ENCODE peak calls at places on chromosomes 3 and 15, in ten cellular contexts. V is D341Med; D is stimulated activated CD4-positive, alpha-beta T cell treated with anti-CD3 and anti-CD28 coated beads, Interleukin-12 subunit alpha, Interleukin-12 subunit beta, amount 100 ng/mL, for 48 hours; H is AG10803; Y is substantia nigra; E is fibroblast of lung; M is endothelial cell; L is activated CD4-positive, alpha-beta T cell treated with anti-CD3 and anti-CD28 coated beads, Interleukin-2, amount 50 U/mL, for 24 hours; J is RWPE1; N is effector memory CD8-positive, alpha-beta T cell. W is an unnamed sample.

GRCh38 chr3:172143060-172143451 is 103.7 kb downstream of the FNDC3B start:
- DNase-seq in V (no peak), D (no peak), H (no peak), Y (no peak), E (no peak), M (no peak), L (no peak), J (no peak), N (no peak), W (no peak)

GRCh38 chr3:18349197-18349798 is 75.8 kb downstream of the SATB1 start:
- DNase-seq in V (no peak), D (no peak), H (no peak), Y (no peak), E (no peak), M (no peak), L (no peak), J (no peak), N (no peak), W (no peak)

GRCh38 chr15:35674873-35675781 is 129.2 kb upstream of the DPH6 start:
- DNase-seq in V (no peak), D (no peak), H (peak), Y (no peak), E (peak), M (no peak), L (no peak), J (no peak), N (no peak), W (no peak)

GRCh38 chr15:64897345-64897985 is 14.2 kb upstream of the ANKDD1A start:
- DNase-seq in V (peak), D (no peak), H (peak), Y (peak), E (peak), M (no peak), L (no peak), J (peak), N (no peak), W (no peak)

GRCh38 chr3:185465471-185465870 is 33.4 kb downstream of the TMEM41A start:
- DNase-seq in V (no peak), D (no peak), H (no peak), Y (no peak), E (no peak), M (no peak), L (no peak), J (no peak), N (no peak), W (no peak)

GRCh38 chr3:48404440-48405342 is 25.2 kb downstream of the PLXNB1 start:
- DNase-seq in V (peak), D (no peak), H (no peak), Y (no peak), E (no peak), M (peak), L (no peak), J (no peak), N (no peak), W (no peak)

GRCh38 chr3:69567026-69567767 is 172.1 kb upstream of the MITF start:
- DNase-seq in V (no peak), D (no peak), H (no peak), Y (no peak), E (no peak), M (no peak), L (no peak), J (no peak), N (no peak), W (no peak)

GRCh38 chr15:38795471-38796245 is 231.0 kb upstream of the RASGRP1 start:
- DNase-seq in V (no peak), D (no peak), H (peak), Y (no peak), E (no peak), M (no peak), L (no peak), J (no peak), N (no peak), W (no peak)

GRCh38 chr3:152436707-152437615 is 168.2 kb downstream of the MBNL1 start:
- DNase-seq in V (no peak), D (no peak), H (peak), Y (no peak), E (no peak), M (peak), L (no peak), J (no peak), N (no peak), W (no peak)

W was measured in anterior cingulate cortex.